ENCODE peak calls at places on chromosomes 3 and 15, in five cellular contexts. E is stimulated activated CD8-positive, alpha-beta memory T cell treated with anti-CD3 and anti-CD28 coated beads, Interleukin-4, amount 100 ng/mL, for 1 hour; S is foreskin fibroblast; U is foreskin melanocyte; T is iPS DF 19.7. F is an unnamed sample.

GRCh38 chr3:43768594-43768993 is 77.9 kb downstream of the ABHD5 start:
- DNase-seq in E (no peak), S (peak), U (no peak), T (no peak), F (no peak)

GRCh38 chr3:56879453-56880224 is 77.9 kb upstream of the ARHGEF3 start:
- DNase-seq in E (no peak), S (peak), U (no peak), T (no peak), F (no peak)

GRCh38 chr15:59699810-59700431 is 10.8 kb upstream of the BNIP2 start:
- DNase-seq in E (no peak), S (no peak), U (no peak), T (no peak), F (no peak)

GRCh38 chr3:196097373-196098154 is 15.7 kb upstream of the TFRC start:
- DNase-seq in E (no peak), S (no peak), U (no peak), T (no peak), F (no peak)

GRCh38 chr3:17466028-17466427 is 276.4 kb downstream of the TBC1D5 start:
- DNase-seq in E (no peak), S (no peak), U (no peak), T (no peak), F (no peak)

GRCh38 chr3:51379301-51379700 is 5.8 kb upstream of the MANF start:
- DNase-seq in E (no peak), S (no peak), U (no peak), T (no peak), F (no peak)

GRCh38 chr15:91710072-91710471 is 143.4 kb upstream of the SLCO3A1 start:
- DNase-seq in E (no peak), S (no peak), U (no peak), T (no peak), F (no peak)

GRCh38 chr3:53940651-53941050 is 49.0 kb upstream of the SELENOK start:
- DNase-seq in E (no peak), S (no peak), U (no peak), T (no peak), F (no peak)

F was measured in esophagus squamous epithelium.